ENCODE peak calls at places on chromosome 12, in ten cellular contexts. Q is heart left ventricle, R is NCI-H1092 treated with DMSO at 0.1 percent for 48 hours, N is astrocyte, J is Caco-2, I is NCI-H446, Y is amniotic stem cell, V is GM04504, T is T-helper 2 cell, S is HS-5. U is an unnamed sample.

GRCh38 chr12:64229796-64230195 is 7.7 kb upstream of the KICS2 start:
- DNase-seq in N (no peak), V (no peak), Y (no peak), J (no peak), T (no peak), S (no peak), I (no peak), Q (no peak), R (no peak), U (peak)

GRCh38 chr12:116150001-116150400 is 127.5 kb downstream of the MED13L start:
- DNase-seq in R (no peak), Q (no peak), S (no peak), V (no peak), J (no peak), N (peak), Y (no peak), T (no peak), I (no peak), U (no peak)

GRCh38 chr12:44317651-44318126 is 481.8 kb downstream of the TMEM117 start:
- DNase-seq in Q (no peak), R (peak), T (no peak), S (peak), I (peak), V (no peak), Y (no peak), J (peak), N (peak), U (no peak)

GRCh38 chr12:18706798-18707197 is 31.0 kb downstream of the PLCZ1 start:
- DNase-seq in Q (no peak), N (no peak), R (no peak), T (no peak), I (peak), J (no peak), V (no peak), Y (no peak), S (no peak), U (no peak)

GRCh38 chr12:9127484-9127883 is 11.8 kb upstream of the A2M start:
- DNase-seq in J (no peak), V (no peak), S (no peak), Y (no peak), N (no peak), Q (no peak), I (no peak), R (no peak), T (no peak), U (no peak)

GRCh38 chr12:90816353-90817089 is 138.5 kb downstream of the CCER1 start:
- DNase-seq in S (peak), N (peak), R (no peak), I (no peak), Y (no peak), V (no peak), T (no peak), Q (no peak), J (no peak), U (no peak)

GRCh38 chr12:114481200-114481535 is 75.2 kb upstream of the TBX5 start:
- DNase-seq in R (no peak), N (no peak), Q (no peak), Y (no peak), I (no peak), J (no peak), S (no peak), V (no peak), T (no peak), U (no peak)

GRCh38 chr12:119624971-119625370 is 31.4 kb downstream of the TMEM233 start:
- DNase-seq in V (no peak), I (no peak), S (no peak), J (no peak), Y (no peak), Q (no peak), N (peak), R (peak), T (no peak), U (no peak)

GRCh38 chr12:103880299-103881142 is 39.5 kb upstream of the NT5DC3 start:
- DNase-seq in T (no peak), V (no peak), Y (no peak), S (no peak), N (no peak), R (peak), J (no peak), I (no peak), Q (no peak), U (no peak)

GRCh38 chr12:118356809-118357326 is 15.8 kb downstream of the TAOK3 start:
- DNase-seq in S (peak), V (peak), T (no peak), Q (no peak), Y (peak), I (no peak), R (no peak), J (no peak), N (peak), U (no peak)

GRCh38 chr12:78220811-78221210 is 390.1 kb downstream of the NAV3 start:
- DNase-seq in Q (no peak), N (no peak), I (no peak), S (no peak), T (no peak), R (no peak), V (no peak), J (no peak), Y (no peak), U (no peak)

GRCh38 chr12:113082486-113083148 is 26.1 kb downstream of the DTX1 start:
- DNase-seq in N (no peak), T (no peak), Q (no peak), Y (no peak), I (no peak), R (no peak), V (no peak), S (no peak), J (no peak), U (no peak)

GRCh38 chr12:57864382-57864781 is 17.9 kb upstream of the CTDSP2 start:
- DNase-seq in Q (no peak), N (no peak), R (no peak), J (no peak), Y (no peak), V (no peak), I (peak), T (no peak), S (no peak), U (no peak)

GRCh38 chr12:4809449-4810218 is 89.4 kb downstream of the GALNT8 start:
- DNase-seq in I (no peak), Y (no peak), Q (no peak), S (no peak), R (no peak), V (no peak), N (peak), J (no peak), T (no peak), U (peak)

GRCh38 chr12:67531519-67531918 is 117.0 kb upstream of the DYRK2 start:
- DNase-seq in Y (no peak), V (no peak), R (no peak), J (no peak), S (no peak), Q (no peak), N (peak), T (no peak), I (no peak), U (no peak)

GRCh38 chr12:58727526-58727925 is 192.8 kb downstream of the LRIG3 start:
- DNase-seq in T (no peak), I (no peak), V (no peak), N (no peak), Q (no peak), R (no peak), S (no peak), J (no peak), Y (no peak), U (no peak)

GRCh38 chr12:71782007-71782406 is 27.3 kb downstream of the RAB21 start:
- DNase-seq in V (no peak), N (no peak), J (no peak), R (no peak), T (no peak), I (no peak), Q (no peak), Y (no peak), S (no peak), U (no peak)